ENCODE peak calls at places on chromosomes 7 and 10, in eight cellular contexts. M, F, D, W, X, N, T and U are unnamed samples.

GRCh38 chr7:30804078-30804661 is 33.0 kb downstream of the MINDY4 start:
- DNase-seq in M (no peak), F (no peak), D (no peak), W (no peak), X (no peak), N (no peak), T (no peak), U (no peak)

GRCh38 chr7:22821702-22822485 is 755 bp downstream of the TOMM7 start:
- DNase-seq in M (no peak), F (no peak), D (no peak), W (no peak), X (no peak), N (no peak), T (no peak), U (no peak)

GRCh38 chr7:45708046-45708950 is 134.1 kb downstream of the ADCY1 start:
- DNase-seq in M (no peak), F (no peak), D (no peak), W (no peak), X (no peak), N (no peak), T (no peak), U (no peak)

GRCh38 chr7:13057462-13058200 is 370.2 kb downstream of the ARL4A start:
- DNase-seq in M (no peak), F (no peak), D (no peak), W (no peak), X (no peak), N (no peak), T (no peak), U (peak)

GRCh38 chr10:79189853-79190435 is 121.2 kb downstream of the ZMIZ1 start:
- DNase-seq in M (no peak), F (no peak), D (no peak), W (no peak), X (no peak), N (no peak), T (no peak), U (no peak)

GRCh38 chr7:91291902-91292301 is 27.7 kb downstream of the FZD1 start:
- DNase-seq in M (no peak), F (no peak), D (no peak), W (no peak), X (no peak), N (no peak), T (no peak), U (no peak)

GRCh38 chr10:75662715-75663114 is 231.3 kb downstream of the LRMDA start:
- DNase-seq in M (no peak), F (peak), D (no peak), W (peak), X (no peak), N (peak), T (no peak), U (no peak)

GRCh38 chr7:40945788-40946187 is 757.1 kb downstream of the INHBA start:
- DNase-seq in M (no peak), F (no peak), D (no peak), W (no peak), X (no peak), N (no peak), T (no peak), U (no peak)

GRCh38 chr10:133278577-133279265 is 2.1 kb upstream of the ADAM8 start:
- DNase-seq in M (no peak), F (no peak), D (no peak), W (peak), X (peak), N (no peak), T (no peak), U (peak)

GRCh38 chr7:108404509-108405435 is 51.5 kb downstream of the NRCAM start:
- DNase-seq in M (no peak), F (no peak), D (no peak), W (no peak), X (no peak), N (no peak), T (no peak), U (no peak)

GRCh38 chr7:55539380-55539779 is 32.9 kb downstream of the VOPP1 start:
- DNase-seq in M (no peak), F (no peak), D (peak), W (no peak), X (no peak), N (no peak), T (no peak), U (no peak)

GRCh38 chr7:6258440-6259182 is 13.8 kb downstream of the CYTH3 start:
- DNase-seq in M (no peak), F (no peak), D (no peak), W (no peak), X (no peak), N (no peak), T (no peak), U (peak)

GRCh38 chr7:132276986-132277716 is 299.1 kb downstream of the PLXNA4 start:
- DNase-seq in M (no peak), F (no peak), D (no peak), W (no peak), X (no peak), N (no peak), T (peak), U (no peak)

GRCh38 chr7:137669706-137670105 is 177.1 kb downstream of the DGKI start:
- DNase-seq in M (no peak), F (no peak), D (no peak), W (no peak), X (no peak), N (no peak), T (no peak), U (no peak)

GRCh38 chr7:141221007-141221612 is 147.2 kb downstream of the TMEM178B start:
- DNase-seq in M (no peak), F (no peak), D (no peak), W (no peak), X (no peak), N (no peak), T (no peak), U (no peak)

GRCh38 chr10:130371156-130371555 is 235.0 kb downstream of the GLRX3 start:
- DNase-seq in M (no peak), F (no peak), D (no peak), W (no peak), X (no peak), N (no peak), T (no peak), U (no peak)

GRCh38 chr10:120897343-120897742 is 46.2 kb downstream of the WDR11 start:
- DNase-seq in M (no peak), F (no peak), D (no peak), W (no peak), X (no peak), N (no peak), T (no peak), U (no peak)

GRCh38 chr7:64685091-64685490 is 19.2 kb downstream of the ZNF107 start:
- DNase-seq in M (no peak), F (no peak), D (no peak), W (no peak), X (no peak), N (no peak), T (no peak), U (no peak)
- TF ChIP-seq CTCF in M (no peak), F (no peak), D (peak), W (no peak), X (no peak), N (no peak), T (peak), U (no peak)

GRCh38 chr10:904403-904802 is 27.1 kb downstream of the LARP4B start:
- DNase-seq in M (no peak), F (no peak), D (no peak), W (no peak), X (no peak), N (no peak), T (no peak), U (no peak)
- TF ChIP-seq CTCF in M (no peak), F (no peak), D (no peak), W (no peak), X (no peak), N (no peak), T (no peak), U (no peak)

GRCh38 chr7:42883950-42884349 is 27.9 kb downstream of the C7orf25 start:
- DNase-seq in M (no peak), F (no peak), D (peak), W (no peak), X (no peak), N (no peak), T (no peak), U (no peak)

GRCh38 chr7:42876182-42877068 is 35.4 kb downstream of the C7orf25 start:
- DNase-seq in M (peak), F (peak), D (peak), W (peak), X (peak), N (peak), T (peak), U (peak)

GRCh38 chr7:42877852-42878251 is 34.0 kb downstream of the C7orf25 start:
- DNase-seq in M (no peak), F (no peak), D (no peak), W (no peak), X (no peak), N (no peak), T (no peak), U (no peak)

GRCh38 chr7:42878303-42878702 is 33.6 kb downstream of the C7orf25 start:
- DNase-seq in M (no peak), F (no peak), D (no peak), W (no peak), X (no peak), N (no peak), T (no peak), U (no peak)

DNA sequence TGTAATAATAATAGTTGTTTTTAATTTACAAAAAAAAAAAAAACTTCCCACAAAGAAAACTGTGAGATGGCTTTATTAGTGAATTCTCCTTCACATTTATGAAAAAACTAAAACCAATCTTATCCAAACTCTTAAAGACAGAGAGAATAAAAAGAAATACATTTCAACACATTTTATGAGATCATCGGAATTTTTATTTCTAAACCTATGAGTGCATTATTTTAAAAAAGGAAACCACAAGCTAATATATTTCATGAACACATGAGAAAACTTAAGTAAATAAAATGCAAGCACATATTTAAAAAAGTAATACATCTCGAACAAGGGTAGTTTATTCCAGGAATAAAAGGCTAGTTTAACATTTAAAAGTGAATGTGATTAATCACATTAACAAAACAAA is 31.5 kb downstream of the C7orf25 start:
- DNase-seq in M (no peak), F (no peak), D (no peak), W (no peak), X (no peak), N (no peak), T (no peak), U (no peak)
- TF ChIP-seq CTCF in M (no peak), F (no peak), D (no peak), W (no peak), X (no peak), N (no peak), T (no peak), U (no peak)

GRCh38 chr7:82247814-82248433 is 195.7 kb downstream of the CACNA2D1 start:
- DNase-seq in M (no peak), F (no peak), D (no peak), W (no peak), X (no peak), N (no peak), T (no peak), U (no peak)
- TF ChIP-seq CTCF in M (peak), F (peak), D (peak), W (peak), X (no peak), N (peak), T (peak), U (no peak)

DNA sequence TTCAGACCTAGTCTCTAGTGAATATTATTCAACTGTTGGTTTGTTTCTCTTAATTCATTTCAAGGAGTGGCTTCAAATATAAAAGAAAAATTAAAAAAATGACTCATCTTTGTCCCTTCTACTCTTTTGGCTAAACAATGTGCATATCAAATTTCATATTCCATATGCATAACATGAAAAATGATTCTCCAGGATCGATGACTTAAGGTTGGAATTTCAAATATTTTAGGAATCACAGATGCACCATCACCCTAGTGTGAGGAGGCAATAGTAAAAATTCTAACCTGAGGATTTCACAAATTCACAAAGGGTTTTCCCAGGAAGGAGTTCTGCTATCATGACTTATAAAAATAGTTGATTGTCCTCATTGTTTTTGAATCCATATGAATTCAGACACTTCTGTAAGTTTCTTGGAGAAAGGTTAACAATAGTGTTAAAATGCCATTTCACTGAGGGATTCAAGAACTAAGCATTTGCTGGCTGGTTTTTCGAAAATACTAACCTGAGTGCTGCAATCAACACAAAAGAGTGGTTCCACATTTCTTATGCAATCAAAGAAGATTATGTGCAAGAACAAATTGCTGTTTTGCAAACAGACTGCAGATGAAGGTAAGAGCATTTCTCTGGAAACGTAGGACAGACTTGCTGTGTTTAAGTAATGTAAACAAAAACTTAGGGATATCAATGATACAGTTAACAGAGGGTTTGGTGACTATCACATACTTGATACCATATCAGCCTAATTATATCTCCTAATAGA is 547.5 kb upstream of the LRRTM3 start:
- DNase-seq in M (no peak), F (no peak), D (no peak), W (no peak), X (no peak), N (no peak), T (no peak), U (no peak)
- TF ChIP-seq CTCF in M (no peak), F (no peak), D (no peak), W (no peak), X (no peak), N (no peak), T (no peak), U (no peak)

DNA sequence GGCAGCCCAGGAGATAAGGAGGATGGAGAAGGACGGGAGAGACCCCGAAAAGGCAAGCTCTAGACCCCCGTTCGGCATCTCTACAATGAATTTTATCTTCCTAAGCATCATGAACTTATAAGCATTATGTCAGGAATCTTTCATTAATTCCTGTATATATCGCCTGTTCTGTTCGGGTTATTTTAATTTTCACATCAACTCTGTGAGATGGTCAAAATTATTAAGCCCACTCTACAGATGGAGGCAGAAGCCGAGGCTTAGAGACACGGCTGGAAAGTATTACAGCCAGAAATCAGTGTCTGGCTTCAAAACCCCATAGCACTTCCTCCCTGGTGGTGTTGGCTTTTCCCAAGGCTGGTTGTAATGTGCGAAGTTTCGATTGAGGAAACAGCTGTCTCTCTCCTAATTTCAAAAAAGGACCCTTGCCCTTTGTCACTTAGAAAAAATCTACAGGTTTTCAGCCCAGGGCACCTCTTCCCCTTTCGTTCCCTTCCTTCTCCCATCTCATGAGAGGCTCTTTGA is 1.5 kb upstream of the GRM8 start:
- DNase-seq in M (no peak), F (no peak), D (no peak), W (no peak), X (no peak), N (no peak), T (no peak), U (no peak)
- TF ChIP-seq CTCF in M (no peak), F (no peak), D (peak), W (no peak), X (no peak), N (no peak), T (no peak), U (no peak)

GRCh38 chr7:99133766-99134564 is 9.9 kb downstream of the SMURF1 start:
- DNase-seq in M (no peak), F (no peak), D (no peak), W (no peak), X (no peak), N (no peak), T (no peak), U (no peak)

GRCh38 chr7:99135938-99136337 is 8.0 kb downstream of the SMURF1 start:
- DNase-seq in M (no peak), F (no peak), D (no peak), W (no peak), X (no peak), N (no peak), T (no peak), U (no peak)

GRCh38 chr7:99139031-99139430 is 4.9 kb downstream of the SMURF1 start:
- DNase-seq in M (no peak), F (no peak), D (no peak), W (no peak), X (no peak), N (no peak), T (no peak), U (no peak)

GRCh38 chr7:99140813-99141212 is 3.1 kb downstream of the SMURF1 start:
- DNase-seq in M (no peak), F (no peak), D (no peak), W (no peak), X (no peak), N (no peak), T (no peak), U (no peak)

DNA sequence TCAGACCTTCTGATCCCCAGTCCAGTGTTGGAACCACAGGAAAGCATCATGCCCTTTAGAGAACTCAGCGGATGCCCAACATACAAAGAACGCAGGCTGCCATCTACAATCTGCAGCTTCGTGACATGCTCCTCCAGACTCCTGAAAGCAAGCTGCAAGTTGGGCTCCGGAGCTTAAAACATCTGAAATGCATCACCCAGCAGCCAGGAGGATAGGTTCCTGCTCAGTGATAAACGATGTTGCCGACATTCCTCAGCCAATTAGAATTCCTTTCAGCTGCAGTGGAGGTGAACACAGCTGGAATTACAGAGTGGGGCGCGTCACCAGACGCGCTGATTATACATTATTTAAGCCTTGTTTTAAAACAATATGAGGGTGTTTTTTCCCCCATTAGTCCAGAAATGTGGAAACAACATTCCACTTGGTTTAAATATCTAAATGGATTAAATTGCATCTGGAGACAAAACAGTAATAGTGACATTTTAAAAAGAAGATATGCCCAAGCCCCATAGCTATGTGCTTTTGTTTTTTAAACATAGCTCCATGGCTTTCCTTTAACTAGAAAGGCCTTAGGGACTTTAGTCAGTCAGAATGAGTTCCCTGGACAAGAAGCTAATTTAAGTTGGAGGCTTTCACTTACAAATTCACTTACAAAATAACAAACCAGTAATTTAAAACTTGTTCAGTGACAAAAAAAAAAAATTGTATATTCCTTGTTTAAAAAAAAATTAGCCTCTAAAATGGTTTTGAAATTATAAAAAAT is 6.3 kb downstream of the SMURF1 start:
- DNase-seq in M (peak), F (peak), D (peak), W (no peak), X (no peak), N (no peak), T (no peak), U (no peak)
- TF ChIP-seq CTCF in M (no peak), F (no peak), D (no peak), W (peak), X (no peak), N (no peak), T (no peak), U (no peak)

GRCh38 chr10:13483951-13484350 is 44.9 kb downstream of the BEND7 start:
- DNase-seq in M (no peak), F (no peak), D (no peak), W (no peak), X (no peak), N (no peak), T (no peak), U (no peak)

GRCh38 chr10:13483073-13483472 is 45.7 kb downstream of the BEND7 start:
- DNase-seq in M (no peak), F (no peak), D (no peak), W (no peak), X (no peak), N (no peak), T (no peak), U (peak)

GRCh38 chr10:13489035-13489434 is 39.8 kb downstream of the BEND7 start:
- DNase-seq in M (no peak), F (no peak), D (no peak), W (no peak), X (no peak), N (no peak), T (no peak), U (no peak)

GRCh38 chr10:13481690-13482089 is 47.1 kb downstream of the BEND7 start:
- DNase-seq in M (no peak), F (no peak), D (no peak), W (no peak), X (no peak), N (no peak), T (no peak), U (no peak)

DNA sequence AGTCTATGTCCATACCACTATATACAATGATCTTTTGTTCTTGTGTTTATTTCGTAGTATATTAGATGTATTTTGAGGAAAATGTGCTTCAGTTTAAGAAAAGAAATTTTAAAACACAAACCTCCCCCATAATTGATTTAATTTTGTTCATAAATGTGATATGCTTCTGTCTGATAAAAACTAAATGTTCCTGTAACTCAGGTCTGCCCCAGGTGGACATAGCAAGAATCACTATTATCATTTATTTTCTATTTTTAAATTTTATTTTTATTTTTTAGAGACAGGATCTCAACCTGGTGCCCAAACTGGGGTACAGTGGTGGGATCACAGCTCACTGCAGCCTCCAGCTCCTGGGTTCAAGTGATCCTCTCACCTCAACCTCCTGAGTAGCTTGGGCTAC is 43.2 kb downstream of the BEND7 start:
- DNase-seq in M (no peak), F (no peak), D (no peak), W (no peak), X (no peak), N (no peak), T (no peak), U (no peak)
- TF ChIP-seq CTCF in M (peak), F (no peak), D (peak), W (no peak), X (no peak), N (no peak), T (no peak), U (no peak)